ENCODE peak calls at places on chromosomes 12 and 14, in eight cellular contexts. Z is fibroblast of lung, B is HCT116, M is Peyer's patch, N is thoracic aorta, R is heart right ventricle, K is bronchial epithelial cell, F is ovary. X is an unnamed sample.

GRCh38 chr14:99808133-99808505 is 14.9 kb downstream of the EML1 start:
- DNase-seq in N (no peak), B (no peak), F (no peak), Z (no peak), M (no peak), K (no peak), R (no peak), X (no peak)

GRCh38 chr14:30521899-30522736 is 36.8 kb upstream of the G2E3 start:
- DNase-seq in B (peak), K (peak), F (no peak), N (no peak), M (no peak), Z (peak), R (no peak), X (no peak)

GRCh38 chr12:51549637-51550036 is 41.4 kb upstream of the SCN8A start:
- DNase-seq in B (no peak), N (no peak), Z (no peak), K (no peak), F (no peak), M (no peak), R (no peak), X (no peak)

GRCh38 chr12:104312654-104313053 is 9.1 kb downstream of the EID3 start:
- DNase-seq in N (no peak), Z (no peak), B (no peak), F (no peak), K (no peak), R (no peak), M (no peak), X (no peak)

GRCh38 chr12:958449-959123 is 9.1 kb upstream of the RAD52 start:
- DNase-seq in N (no peak), Z (peak), F (no peak), K (peak), R (peak), M (no peak), B (no peak), X (no peak)

GRCh38 chr14:105388976-105389375 is 9.4 kb upstream of the TEX22 start:
- DNase-seq in K (no peak), N (no peak), Z (no peak), B (no peak), R (no peak), M (no peak), F (no peak), X (no peak)

GRCh38 chr14:105577339-105577861 is 51.0 kb downstream of the TMEM121 start:
- DNase-seq in M (peak), Z (no peak), K (no peak), B (no peak), N (no peak), F (no peak), R (no peak), X (no peak)

GRCh38 chr12:124904306-124905098 is 9.9 kb downstream of the UBC start:
- DNase-seq in K (peak), R (peak), N (peak), F (peak), M (peak), Z (peak), B (no peak), X (peak)

GRCh38 chr12:92034858-92035401 is 110.7 kb downstream of the BTG1 start:
- DNase-seq in B (peak), K (peak), N (no peak), Z (peak), R (peak), F (peak), M (peak), X (no peak)

GRCh38 chr12:113293100-113293499 is 41.8 kb downstream of the SLC8B1 start:
- DNase-seq in F (no peak), N (no peak), M (no peak), Z (no peak), K (no peak), B (no peak), R (no peak), X (no peak)

GRCh38 chr12:115383668-115384067 is 699.7 kb upstream of the TBX3 start:
- DNase-seq in K (peak), Z (peak), N (no peak), F (no peak), M (no peak), B (no peak), R (no peak), X (no peak)
- TF ChIP-seq CTCF in K (no peak), Z (no peak), N (no peak), F (no peak), M (no peak), B (no peak), R (no peak), X (no peak)

GRCh38 chr12:11794751-11795150 is 145.3 kb downstream of the ETV6 start:
- DNase-seq in R (no peak), N (no peak), K (no peak), B (no peak), M (no peak), Z (peak), F (no peak), X (no peak)
- TF ChIP-seq CTCF in R (no peak), N (no peak), K (no peak), B (no peak), M (no peak), Z (no peak), F (no peak), X (no peak)

GRCh38 chr12:87930033-87930432 is 99.2 kb downstream of the C12orf50 start:
- DNase-seq in K (peak), F (no peak), B (no peak), M (no peak), N (no peak), Z (peak), R (no peak), X (no peak)

GRCh38 chr12:87931764-87932163 is 97.4 kb downstream of the C12orf50 start:
- DNase-seq in B (no peak), Z (peak), R (no peak), M (no peak), K (peak), F (no peak), N (no peak), X (no peak)

GRCh38 chr12:87930652-87931051 is 98.5 kb downstream of the C12orf50 start:
- DNase-seq in R (no peak), M (no peak), Z (no peak), N (no peak), K (no peak), F (no peak), B (no peak), X (no peak)

GRCh38 chr12:87928046-87928445 is 101.2 kb downstream of the C12orf50 start:
- DNase-seq in F (no peak), K (no peak), Z (no peak), B (no peak), M (no peak), R (no peak), N (no peak), X (no peak)

DNA sequence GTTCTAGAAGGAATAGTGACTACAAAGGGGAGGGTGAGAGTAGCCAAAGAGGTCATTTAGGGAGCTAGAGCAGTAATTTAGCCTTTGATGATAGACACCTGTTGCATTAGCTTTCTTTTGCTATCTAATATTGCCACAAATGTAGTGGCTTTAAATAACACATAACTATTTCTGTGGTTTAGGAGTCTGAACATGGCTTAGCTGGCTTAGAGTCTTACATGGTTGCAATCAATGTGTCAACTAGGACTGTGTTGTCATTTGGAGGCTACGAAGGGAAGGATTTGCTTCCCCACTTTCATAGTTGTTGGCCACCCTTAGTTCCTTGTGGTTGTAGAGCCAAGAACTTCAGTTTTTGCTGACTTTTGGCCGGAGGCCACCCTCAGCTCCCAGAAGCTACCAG is 99.9 kb downstream of the C12orf50 start:
- DNase-seq in N (no peak), Z (no peak), K (no peak), R (no peak), B (no peak), M (no peak), F (no peak), X (no peak)
- TF ChIP-seq CTCF in N (no peak), Z (no peak), K (no peak), R (no peak), B (no peak), M (no peak), F (no peak), X (no peak)

GRCh38 chr14:27145170-27145569 is 547.3 kb upstream of the NOVA1 start:
- DNase-seq in R (no peak), B (no peak), M (no peak), N (no peak), F (no peak), Z (no peak), K (no peak), X (no peak)
- TF ChIP-seq CTCF in R (no peak), B (no peak), M (no peak), N (no peak), F (no peak), Z (no peak), K (no peak), X (no peak)

GRCh38 chr14:67265131-67265530 is 23.9 kb downstream of the PALS1 start:
- DNase-seq in B (no peak), F (no peak), K (no peak), R (no peak), N (no peak), Z (peak), M (no peak), X (no peak)
- TF ChIP-seq CTCF in B (no peak), F (no peak), K (no peak), R (no peak), N (no peak), Z (no peak), M (no peak), X (no peak)

DNA sequence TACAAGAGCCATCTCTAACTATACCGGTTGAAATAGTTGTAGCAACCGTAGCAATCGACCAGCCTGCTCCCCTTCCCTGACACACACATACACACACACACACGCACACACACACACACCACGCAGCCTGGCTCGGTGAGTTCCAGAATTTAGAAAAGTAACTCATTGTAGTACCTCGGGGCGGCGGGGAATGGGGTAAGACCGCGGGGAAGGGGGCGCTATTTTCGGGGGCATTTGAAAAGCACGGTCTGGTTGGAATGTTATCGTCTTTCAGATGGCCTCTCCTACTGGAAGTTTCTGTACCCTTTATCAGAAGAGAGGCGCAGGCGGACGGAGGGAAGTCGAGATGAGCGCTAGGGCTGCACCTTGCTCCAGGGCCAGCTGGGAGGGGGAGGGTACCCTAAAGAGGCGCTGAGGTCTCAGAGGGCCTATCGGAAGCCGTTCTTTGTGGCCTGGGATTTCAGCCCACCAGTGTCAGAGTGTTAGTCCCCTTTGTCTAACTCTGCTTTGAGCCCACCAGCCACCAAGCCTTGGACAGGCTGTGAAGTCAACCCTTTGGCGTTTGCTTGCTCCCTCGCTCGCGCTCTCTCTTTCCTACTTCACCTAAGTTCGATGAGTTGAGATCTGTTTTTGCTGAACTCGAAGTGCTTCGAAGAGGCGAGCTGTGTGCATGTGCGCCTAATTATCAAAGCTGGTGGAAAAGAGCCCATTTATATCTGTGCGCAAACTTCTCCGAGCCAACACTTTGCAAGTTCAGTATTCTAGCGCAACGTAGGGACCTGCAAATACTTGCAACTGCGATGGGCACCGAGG is 844 bp downstream of the COL2A1 start:
- DNase-seq in M (peak), N (no peak), R (no peak), B (no peak), K (no peak), F (no peak), Z (no peak), X (no peak)
- TF ChIP-seq CTCF in M (no peak), N (no peak), R (no peak), B (no peak), K (no peak), F (no peak), Z (no peak), X (no peak)

DNA sequence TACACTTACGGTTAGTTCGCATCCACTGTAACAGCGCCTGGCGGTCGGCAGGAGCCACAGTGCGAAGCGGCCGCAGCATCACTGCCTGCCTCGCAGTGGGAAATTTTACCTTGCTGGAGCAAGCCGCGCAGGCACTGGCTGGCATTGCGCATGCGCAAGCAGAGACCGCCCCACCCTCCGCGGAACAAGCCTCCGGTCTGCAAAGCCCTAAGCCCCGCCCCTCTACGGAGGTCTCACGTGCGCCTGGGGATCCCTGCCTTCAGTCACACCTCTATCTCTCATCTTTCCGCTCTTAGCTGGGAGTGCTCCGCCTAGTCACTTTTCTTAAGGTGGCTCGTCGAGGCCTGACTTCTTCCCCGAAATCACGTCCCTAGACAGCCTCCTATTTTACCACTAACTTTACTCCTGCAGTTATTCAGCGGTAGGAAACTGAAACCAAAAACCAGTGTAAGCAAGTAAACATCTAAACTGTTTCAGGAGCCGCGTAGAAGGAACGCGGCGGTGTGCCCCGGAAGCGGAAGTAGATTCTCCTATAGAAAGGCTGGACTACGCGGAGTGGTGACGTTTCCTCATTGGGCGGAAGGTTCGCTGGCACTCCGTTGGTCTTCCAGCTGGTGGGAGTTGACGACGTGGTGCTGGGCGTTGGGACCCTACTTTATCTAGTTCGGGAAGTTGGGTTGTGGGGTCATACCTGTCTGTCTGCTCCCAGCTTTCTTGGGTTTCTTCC is at the start of gene SRP54:
- DNase-seq in K (peak), N (peak), B (peak), F (peak), M (peak), Z (peak), R (peak), X (peak)
- TF ChIP-seq CTCF in K (peak), N (peak), B (no peak), F (no peak), M (no peak), Z (no peak), R (no peak), X (no peak)

GRCh38 chr12:110813756-110814155 is 33.0 kb upstream of the CCDC63 start:
- DNase-seq in Z (no peak), M (no peak), B (no peak), K (no peak), R (no peak), N (no peak), F (no peak), X (no peak)
- TF ChIP-seq CTCF in Z (no peak), M (no peak), B (no peak), K (no peak), R (no peak), N (no peak), F (no peak), X (no peak)

X was measured in omental fat pad.